ENCODE peak calls at places on chromosomes 5 and 9, in eight cellular contexts. F, I, M, H, Z, W, G and C are unnamed samples.
A peak's percentile ranks its signal among the peaks of the same experiment; 100 is the strongest.

GRCh38 chr5:113132579-113132978 is 156.0 kb downstream of the DCP2 start:
- DNase-seq in F (no peak), I (no peak), M (no peak), H (no peak), Z (no peak), W (no peak), G (no peak), C (no peak)

GRCh38 chr9:114611516-114612271 is 603 bp downstream of the TMEM268 start:
- DNase-seq in F (no peak), I (peak; percentile 75), M (peak; percentile 58), H (peak; percentile 61), Z (no peak), W (peak; percentile 46), G (peak; percentile 58), C (no peak)

GRCh38 chr5:128053291-128053954 is 30.1 kb upstream of the SLC12A2 start:
- DNase-seq in F (peak; percentile 4), I (no peak), M (no peak), H (no peak), Z (no peak), W (no peak), G (peak; percentile 46), C (peak; percentile 4)

GRCh38 chr5:53481354-53481886 is 991 bp downstream of the FST start:
- DNase-seq in F (no peak), I (no peak), M (no peak), H (no peak), Z (no peak), W (no peak), G (peak; percentile 23), C (no peak)

GRCh38 chr5:176733586-176734262 is 76.6 kb upstream of the UNC5A start:
- DNase-seq in F (no peak), I (no peak), M (no peak), H (no peak), Z (no peak), W (no peak), G (no peak), C (no peak)

GRCh38 chr9:108186996-108187395 is 668.8 kb downstream of the ACTL7B start:
- DNase-seq in F (peak; percentile 57), I (no peak), M (no peak), H (no peak), Z (no peak), W (no peak), G (peak; percentile 72), C (peak; percentile 33)

GRCh38 chr9:35645736-35646582 is 4.8 kb downstream of the SIT1 start:
- DNase-seq in F (no peak), I (peak; percentile 62), M (no peak), H (peak; percentile 57), Z (peak; percentile 22), W (peak; percentile 73), G (no peak), C (no peak)

GRCh38 chr9:130629443-130630090 is 34.8 kb upstream of the PRDM12 start:
- DNase-seq in F (no peak), I (no peak), M (no peak), H (no peak), Z (no peak), W (no peak), G (no peak), C (no peak)

GRCh38 chr9:115142502-115143265 is 24.7 kb upstream of the TNC start:
- DNase-seq in F (no peak), I (no peak), M (no peak), H (no peak), Z (no peak), W (no peak), G (no peak), C (no peak)

GRCh38 chr5:101278011-101278687 is 375.1 kb upstream of the ST8SIA4 start:
- DNase-seq in F (peak; percentile 5), I (no peak), M (no peak), H (no peak), Z (no peak), W (peak; percentile 64), G (peak; percentile 0), C (no peak)

GRCh38 chr9:5886114-5886939 is 4.4 kb upstream of the MLANA start:
- DNase-seq in F (peak; percentile 38), I (peak; percentile 77), M (peak; percentile 68), H (peak; percentile 89), Z (peak; percentile 48), W (peak; percentile 58), G (peak; percentile 65), C (no peak)

GRCh38 chr9:106927916-106928315 is 65.0 kb downstream of the ZNF462 start:
- DNase-seq in F (no peak), I (no peak), M (no peak), H (no peak), Z (no peak), W (no peak), G (peak; percentile 53), C (no peak)

GRCh38 chr5:85168474-85168873 is 783.8 kb upstream of the EDIL3 start:
- DNase-seq in F (no peak), I (no peak), M (no peak), H (no peak), Z (no peak), W (no peak), G (no peak), C (no peak)

GRCh38 chr9:34993502-34994428 is 4.2 kb downstream of the DNAJB5 start:
- DNase-seq in F (no peak), I (no peak), M (no peak), H (peak; percentile 69), Z (no peak), W (no peak), G (peak; percentile 61), C (peak; percentile 14)

GRCh38 chr5:74019923-74020322 is 393.9 kb downstream of the ARHGEF28 start:
- DNase-seq in F (no peak), I (no peak), M (no peak), H (no peak), Z (no peak), W (no peak), G (no peak), C (no peak)

DNA sequence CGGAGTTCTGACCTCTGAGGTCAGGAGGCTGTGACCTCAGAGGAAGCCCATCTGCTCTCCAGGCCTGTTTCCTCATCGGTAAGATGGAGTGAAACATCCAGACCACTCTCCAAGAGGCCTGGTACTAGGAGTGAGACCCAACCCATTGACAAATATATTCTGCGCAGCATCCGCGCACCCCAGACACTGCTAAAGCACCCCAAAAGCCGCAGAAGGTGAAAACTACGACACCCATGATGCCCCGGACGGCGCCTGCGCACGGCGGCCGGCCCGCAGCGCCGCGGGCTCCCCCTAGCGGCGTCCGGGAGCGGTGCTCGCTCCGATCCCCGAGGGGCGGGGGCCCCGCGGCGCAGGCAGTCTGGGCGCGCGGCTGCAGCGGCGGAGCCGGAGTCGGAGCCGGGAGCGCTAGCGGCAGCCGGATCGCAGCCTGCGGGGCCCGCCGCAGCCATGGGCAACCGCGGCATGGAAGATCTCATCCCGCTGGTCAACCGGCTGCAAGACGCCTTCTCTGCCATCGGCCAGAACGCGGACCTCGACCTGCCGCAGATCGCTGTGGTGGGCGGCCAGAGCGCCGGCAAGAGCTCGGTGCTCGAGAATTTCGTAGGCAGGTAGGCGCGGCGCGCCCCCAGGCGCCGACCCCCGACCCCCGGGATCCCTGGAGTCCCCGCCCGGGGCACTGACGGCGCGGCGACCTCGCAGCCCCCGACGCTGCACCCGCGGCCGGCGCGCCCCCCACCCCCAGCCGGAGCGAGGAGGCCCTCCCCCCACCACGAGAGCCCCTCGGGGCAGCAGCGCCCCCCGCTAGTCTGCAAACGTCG is at the start of gene DNM1:
- DNase-seq in F (no peak), I (peak; percentile 72), M (peak; percentile 40), H (peak; percentile 87), Z (no peak), W (peak; percentile 38), G (peak; percentile 54), C (no peak)
- TF ChIP-seq CTCF in F (peak; percentile 66), I (peak; percentile 83), M (peak; percentile 80), H (peak; percentile 65), Z (peak; percentile 62), W (peak; percentile 64), G (peak; percentile 98), C (peak; percentile 39)

DNA sequence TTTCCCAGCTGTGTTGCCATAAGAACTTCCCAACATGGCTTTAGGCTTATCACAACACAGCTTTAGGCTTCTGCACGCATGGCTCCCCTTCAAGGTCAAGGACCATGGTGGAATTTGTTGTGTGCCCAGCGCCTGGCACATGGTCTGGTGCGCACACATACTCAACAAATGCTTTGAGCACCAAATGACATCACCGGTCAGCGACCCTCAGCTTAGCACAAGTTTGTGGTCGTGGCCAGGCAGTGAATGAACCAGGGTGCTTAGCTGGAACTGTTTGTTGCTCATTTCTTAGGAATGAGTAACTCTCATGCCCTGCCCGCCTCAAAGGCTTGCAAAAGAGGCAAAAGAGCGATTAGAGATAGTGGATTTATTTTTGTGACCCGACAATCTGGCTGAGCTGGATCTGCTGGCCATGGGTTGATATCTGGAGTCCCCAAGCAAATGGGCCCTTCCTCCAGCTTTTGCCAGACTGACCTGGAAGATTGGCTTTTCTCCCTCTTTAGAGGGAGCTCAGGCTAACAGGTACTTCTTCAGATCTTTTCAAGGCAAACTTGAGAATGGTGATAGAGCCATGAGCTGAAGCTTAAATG is 58.9 kb downstream of the DAP start:
- DNase-seq in F (peak; percentile 87), I (no peak), M (peak; percentile 34), H (no peak), Z (peak; percentile 68), W (peak; percentile 57), G (peak; percentile 98), C (no peak)
- H3K4me3 ChIP-seq in F (no peak overlapping the region), I (no peak overlapping the region), M (no peak overlapping the region), H (no peak overlapping the region), Z (no peak overlapping the region), W (no peak overlapping the region), G (no peak overlapping the region), C (no peak overlapping the region)

GRCh38 chr5:180047667-180048066 is 23.9 kb downstream of the RNF130 start:
- DNase-seq in F (no peak), I (peak; percentile 77), M (no peak), H (no peak), Z (no peak), W (no peak), G (no peak), C (no peak)
- TF ChIP-seq CTCF in F (no peak), I (no peak), M (no peak), H (no peak), Z (no peak), W (no peak), G (no peak), C (no peak)

GRCh38 chr9:127580371-127580770 is 31.7 kb upstream of the STXBP1 start:
- DNase-seq in F (no peak), I (peak; percentile 74), M (no peak), H (no peak), Z (no peak), W (no peak), G (no peak), C (no peak)
- H3K4me3 ChIP-seq in F (no peak overlapping the region), I (no peak overlapping the region), M (no peak overlapping the region), H (no peak overlapping the region), Z (no peak overlapping the region), W (no peak overlapping the region), G (no peak overlapping the region), C (no peak overlapping the region)